ENCODE peak calls at places on chromosomes 2 and 18, in five cellular contexts. One of them, this sample, is unnamed. For H3K4me1, the result is how much of the 10 kb centered on the place peaks cover.

GRCh38 chr2:599601-600000 is 77.6 kb downstream of the TMEM18 start:
- DNase-seq in cardiac muscle cell: no peak
- DNase-seq in GM23338: no peak
- DNase-seq in fibroblast of lung: no peak
- DNase-seq in neural progenitor cell: no peak
- DNase-seq in this sample: no peak

GRCh38 chr2:113131343-113131933 is 4.0 kb downstream of the IL1RN start:
- DNase-seq in cardiac muscle cell: no peak
- DNase-seq in GM23338: no peak
- DNase-seq in fibroblast of lung: no peak
- DNase-seq in neural progenitor cell: no peak
- DNase-seq in this sample: no peak

GRCh38 chr2:107132141-107132540 is 246.2 kb upstream of the ST6GAL2 start:
- DNase-seq in cardiac muscle cell: no peak
- DNase-seq in GM23338: no peak
- DNase-seq in fibroblast of lung: no peak
- DNase-seq in neural progenitor cell: no peak
- DNase-seq in this sample: no peak

GRCh38 chr2:64214281-64215115 is 70.3 kb upstream of the PELI1 start:
- DNase-seq in cardiac muscle cell: no peak
- DNase-seq in GM23338: no peak
- DNase-seq in fibroblast of lung: no peak
- DNase-seq in neural progenitor cell: no peak
- DNase-seq in this sample: no peak

GRCh38 chr2:152198499-152198898 is 22.9 kb upstream of the STAM2 start:
- DNase-seq in cardiac muscle cell: no peak
- DNase-seq in GM23338: peak
- DNase-seq in fibroblast of lung: no peak
- DNase-seq in neural progenitor cell: no peak
- DNase-seq in this sample: no peak

GRCh38 chr2:206783718-206784117 is 18.3 kb downstream of the FASTKD2 start:
- DNase-seq in cardiac muscle cell: peak
- DNase-seq in GM23338: peak
- DNase-seq in fibroblast of lung: no peak
- DNase-seq in neural progenitor cell: peak
- DNase-seq in this sample: no peak

GRCh38 chr2:11068856-11069526 is 86.3 kb upstream of the SLC66A3 start:
- DNase-seq in cardiac muscle cell: no peak
- DNase-seq in GM23338: no peak
- DNase-seq in fibroblast of lung: no peak
- DNase-seq in neural progenitor cell: no peak
- DNase-seq in this sample: no peak

GRCh38 chr2:191571163-191571769 is 106.7 kb upstream of the NABP1 start:
- DNase-seq in cardiac muscle cell: peak
- DNase-seq in GM23338: peak
- DNase-seq in fibroblast of lung: peak
- DNase-seq in neural progenitor cell: peak
- DNase-seq in this sample: no peak

GRCh38 chr2:48617618-48618017 is at the start of gene GTF2A1L:
- DNase-seq in cardiac muscle cell: no peak
- DNase-seq in GM23338: no peak
- DNase-seq in fibroblast of lung: no peak
- DNase-seq in neural progenitor cell: no peak
- DNase-seq in this sample: no peak

GRCh38 chr18:61334491-61334850 is 1.2 kb downstream of the CDH20 start:
- DNase-seq in cardiac muscle cell: peak
- DNase-seq in GM23338: no peak
- DNase-seq in fibroblast of lung: peak
- DNase-seq in neural progenitor cell: no peak
- DNase-seq in this sample: no peak

GRCh38 chr2:173884403-173884802 is 80.8 kb downstream of the SP3 start:
- DNase-seq in cardiac muscle cell: peak
- DNase-seq in GM23338: peak
- DNase-seq in fibroblast of lung: peak
- DNase-seq in neural progenitor cell: peak
- DNase-seq in this sample: peak

GRCh38 chr2:181916726-181917377 is 25.3 kb downstream of the ITPRID2 start:
- DNase-seq in cardiac muscle cell: peak
- DNase-seq in GM23338: no peak
- DNase-seq in fibroblast of lung: peak
- DNase-seq in neural progenitor cell: no peak
- DNase-seq in this sample: no peak

GRCh38 chr2:85394976-85395375 is 15.2 kb downstream of the CAPG start:
- DNase-seq in cardiac muscle cell: no peak
- DNase-seq in GM23338: no peak
- DNase-seq in fibroblast of lung: no peak
- DNase-seq in neural progenitor cell: no peak
- DNase-seq in this sample: no peak

GRCh38 chr18:59801576-59801975 is 98.2 kb upstream of the PMAIP1 start:
- DNase-seq in cardiac muscle cell: no peak
- DNase-seq in GM23338: no peak
- DNase-seq in fibroblast of lung: no peak
- DNase-seq in neural progenitor cell: no peak
- DNase-seq in this sample: no peak

GRCh38 chr18:9961031-9961430 is 47.2 kb downstream of the VAPA start:
- DNase-seq in cardiac muscle cell: no peak
- DNase-seq in GM23338: no peak
- DNase-seq in fibroblast of lung: peak
- DNase-seq in neural progenitor cell: no peak
- DNase-seq in this sample: no peak

GRCh38 chr2:28436525-28437051 is 43.9 kb downstream of the FOSL2 start:
- DNase-seq in cardiac muscle cell: no peak
- DNase-seq in GM23338: no peak
- DNase-seq in fibroblast of lung: no peak
- DNase-seq in neural progenitor cell: no peak
- DNase-seq in this sample: no peak

GRCh38 chr2:16522031-16522818 is 143.4 kb downstream of the CYRIA start:
- DNase-seq in cardiac muscle cell: peak
- DNase-seq in GM23338: no peak
- DNase-seq in fibroblast of lung: no peak
- DNase-seq in neural progenitor cell: no peak
- DNase-seq in this sample: no peak

GRCh38 chr2:164954954-164955701 is at the start of gene SLC38A11:
- DNase-seq in cardiac muscle cell: peak
- DNase-seq in GM23338: peak
- DNase-seq in fibroblast of lung: no peak
- DNase-seq in neural progenitor cell: no peak
- DNase-seq in this sample: peak

GRCh38 chr18:13003466-13003896 is 12.3 kb downstream of the CEP192 start:
- DNase-seq in cardiac muscle cell: peak
- DNase-seq in GM23338: peak
- DNase-seq in fibroblast of lung: peak
- DNase-seq in neural progenitor cell: peak
- DNase-seq in this sample: no peak

GRCh38 chr2:12502759-12503158 is 214.0 kb upstream of the TRIB2 start:
- DNase-seq in cardiac muscle cell: no peak
- DNase-seq in GM23338: no peak
- DNase-seq in fibroblast of lung: no peak
- DNase-seq in neural progenitor cell: no peak
- DNase-seq in this sample: no peak

GRCh38 chr2:43950383-43951008 is 45.3 kb downstream of the LRPPRC start:
- DNase-seq in cardiac muscle cell: peak
- DNase-seq in GM23338: peak
- DNase-seq in fibroblast of lung: peak
- DNase-seq in neural progenitor cell: peak
- DNase-seq in this sample: no peak

GRCh38 chr18:46294325-46294724 is 190.1 kb downstream of the HAUS1 start:
- DNase-seq in cardiac muscle cell: peak
- DNase-seq in GM23338: no peak
- DNase-seq in fibroblast of lung: peak
- DNase-seq in neural progenitor cell: no peak
- DNase-seq in this sample: no peak

GRCh38 chr18:63774511-63774910 is 707 bp upstream of the SERPINB7 start:
- DNase-seq in cardiac muscle cell: no peak
- DNase-seq in GM23338: no peak
- DNase-seq in fibroblast of lung: no peak
- DNase-seq in neural progenitor cell: no peak
- DNase-seq in this sample: no peak

GRCh38 chr2:198441246-198441645 is 636.9 kb downstream of the PLCL1 start:
- DNase-seq in cardiac muscle cell: no peak
- DNase-seq in GM23338: no peak
- DNase-seq in fibroblast of lung: no peak
- DNase-seq in neural progenitor cell: no peak
- DNase-seq in this sample: no peak

GRCh38 chr2:144522741-144523605 is 3.1 kb upstream of the ZEB2 start:
- DNase-seq in cardiac muscle cell: no peak
- DNase-seq in GM23338: peak
- DNase-seq in fibroblast of lung: peak
- DNase-seq in neural progenitor cell: peak
- DNase-seq in this sample: no peak

GRCh38 chr2:18378020-18378653 is 182.3 kb downstream of the RDH14 start:
- DNase-seq in cardiac muscle cell: peak
- DNase-seq in GM23338: peak
- DNase-seq in fibroblast of lung: peak
- DNase-seq in neural progenitor cell: peak
- DNase-seq in this sample: peak

GRCh38 chr2:27060323-27060722 is 8.9 kb downstream of the AGBL5 start:
- DNase-seq in cardiac muscle cell: no peak
- DNase-seq in GM23338: no peak
- DNase-seq in fibroblast of lung: no peak
- DNase-seq in neural progenitor cell: no peak
- DNase-seq in this sample: no peak

GRCh38 chr2:28390857-28391563 is 1.6 kb upstream of the FOSL2 start:
- DNase-seq in cardiac muscle cell: peak
- DNase-seq in GM23338: peak
- DNase-seq in fibroblast of lung: no peak
- DNase-seq in neural progenitor cell: peak
- DNase-seq in this sample: peak

GRCh38 chr2:10161961-10162441 is 39.5 kb downstream of the RRM2 start:
- DNase-seq in cardiac muscle cell: peak
- DNase-seq in GM23338: no peak
- DNase-seq in fibroblast of lung: no peak
- DNase-seq in neural progenitor cell: no peak
- DNase-seq in this sample: no peak

GRCh38 chr18:3985664-3986063 is 469.4 kb downstream of the DLGAP1 start:
- DNase-seq in cardiac muscle cell: peak
- DNase-seq in GM23338: no peak
- DNase-seq in fibroblast of lung: peak
- DNase-seq in neural progenitor cell: no peak
- DNase-seq in this sample: no peak

GRCh38 chr2:127387655-127388422 is at the start of gene MAP3K2:
- DNase-seq in cardiac muscle cell: peak
- DNase-seq in GM23338: peak
- DNase-seq in fibroblast of lung: peak
- DNase-seq in neural progenitor cell: peak
- DNase-seq in this sample: peak
- H3K4me1 ChIP-seq in cardiac muscle cell: under half
- H3K4me1 ChIP-seq in GM23338: under half
- H3K4me1 ChIP-seq in fibroblast of lung: under half
- H3K4me1 ChIP-seq in neural progenitor cell: under half
- H3K4me1 ChIP-seq in this sample: under half

DNA sequence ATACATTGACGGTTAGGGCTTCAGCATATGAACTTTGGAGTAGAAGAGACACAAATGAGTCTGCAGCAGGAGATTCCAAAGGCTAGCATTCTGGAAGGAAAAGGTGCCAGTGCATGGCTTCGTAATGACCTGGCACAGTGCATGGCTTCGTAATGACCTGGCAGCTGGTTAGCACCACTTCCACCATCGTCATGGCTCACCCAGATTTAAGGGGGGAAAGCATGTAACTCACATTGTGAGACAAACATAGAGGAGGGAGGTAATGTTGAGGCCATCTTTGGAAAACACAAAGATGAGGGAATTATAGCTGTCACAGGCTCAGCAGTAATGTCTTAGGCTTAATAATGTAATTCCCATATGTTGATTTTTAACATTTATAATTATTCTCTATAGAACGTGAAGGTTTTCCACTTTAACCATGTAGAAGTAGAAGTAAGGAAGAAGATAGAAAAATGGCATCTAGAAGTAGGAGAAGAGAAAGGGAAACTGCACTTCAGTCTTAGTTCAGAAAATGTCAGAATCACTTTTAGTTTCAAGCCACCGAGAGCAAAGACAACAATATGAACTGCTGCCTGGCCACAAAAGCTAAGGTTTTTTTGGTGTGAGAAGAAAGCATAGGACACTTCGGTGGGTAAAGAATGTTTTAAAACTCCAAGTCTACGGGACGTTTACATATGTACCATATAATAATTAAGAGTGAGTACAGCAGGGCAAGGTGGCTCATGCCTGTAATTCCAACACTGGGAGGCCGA is 6.8 kb upstream of the STK25 start:
- DNase-seq in cardiac muscle cell: no peak
- DNase-seq in GM23338: no peak
- DNase-seq in fibroblast of lung: no peak
- DNase-seq in neural progenitor cell: no peak
- DNase-seq in this sample: no peak
- H3K4me1 ChIP-seq in cardiac muscle cell: under half
- H3K4me1 ChIP-seq in GM23338: under half
- H3K4me1 ChIP-seq in fibroblast of lung: under half
- H3K4me1 ChIP-seq in neural progenitor cell: under half
- H3K4me1 ChIP-seq in this sample: under half

GRCh38 chr2:42030829-42031228 is 17.0 kb upstream of the PKDCC start:
- DNase-seq in cardiac muscle cell: no peak
- DNase-seq in GM23338: no peak
- DNase-seq in fibroblast of lung: no peak
- DNase-seq in neural progenitor cell: no peak
- DNase-seq in this sample: no peak
- H3K4me1 ChIP-seq in cardiac muscle cell: under half
- H3K4me1 ChIP-seq in GM23338: under half
- H3K4me1 ChIP-seq in fibroblast of lung: under half
- H3K4me1 ChIP-seq in neural progenitor cell: half or more
- H3K4me1 ChIP-seq in this sample: under half

GRCh38 chr2:109129921-109130725 is 1.1 kb downstream of the SH3RF3 start:
- DNase-seq in cardiac muscle cell: peak
- DNase-seq in GM23338: peak
- DNase-seq in fibroblast of lung: peak
- DNase-seq in neural progenitor cell: peak
- DNase-seq in this sample: no peak
- H3K4me1 ChIP-seq in cardiac muscle cell: under half
- H3K4me1 ChIP-seq in GM23338: under half
- H3K4me1 ChIP-seq in fibroblast of lung: under half
- H3K4me1 ChIP-seq in neural progenitor cell: under half
- H3K4me1 ChIP-seq in this sample: under half

GRCh38 chr2:150477347-150477746 is 10.1 kb downstream of the RND3 start:
- DNase-seq in cardiac muscle cell: no peak
- DNase-seq in GM23338: no peak
- DNase-seq in fibroblast of lung: peak
- DNase-seq in neural progenitor cell: no peak
- DNase-seq in this sample: no peak
- H3K4me1 ChIP-seq in cardiac muscle cell: under half
- H3K4me1 ChIP-seq in GM23338: half or more
- H3K4me1 ChIP-seq in fibroblast of lung: under half
- H3K4me1 ChIP-seq in neural progenitor cell: under half
- H3K4me1 ChIP-seq in this sample: under half